ENCODE peak calls at places on chromosome 12, in nine cellular contexts. Z is H9; T is heart right ventricle; H is kidney; J is CD4-positive, alpha-beta memory T cell; I is lung; C is tibial artery; N is uterus; F is trophoblast cell. U is an unnamed sample.

GRCh38 chr12:119328111-119328510 is 6.4 kb upstream of the CCDC60 start:
- DNase-seq in Z (peak; percentile 82), T (peak; percentile 8), H (no peak), J (no peak), I (no peak), C (no peak), N (no peak), F (peak; percentile 2), U (peak; percentile 61)

GRCh38 chr12:100926669-100927248 is 132.2 kb downstream of the ANO4 start:
- DNase-seq in Z (peak; percentile 90), T (no peak), H (no peak), J (no peak), I (no peak), C (no peak), N (no peak), F (no peak), U (no peak)

GRCh38 chr12:102551186-102551585 is 70.8 kb upstream of the IGF1 start:
- DNase-seq in Z (no peak), T (no peak), H (no peak), J (no peak), I (no peak), C (no peak), N (no peak), F (no peak), U (no peak)

GRCh38 chr12:47770086-47770726 is 2.8 kb upstream of the SLC48A1 start:
- DNase-seq in Z (no peak), T (no peak), H (no peak), J (no peak), I (no peak), C (no peak), N (no peak), F (no peak), U (no peak)

GRCh38 chr12:2651061-2651965 is 143.5 kb upstream of the FKBP4 start:
- DNase-seq in Z (peak; percentile 38), T (no peak), H (peak; percentile 67), J (no peak), I (no peak), C (no peak), N (no peak), F (no peak), U (no peak)

GRCh38 chr12:630656-631632 is 32.3 kb downstream of the NINJ2 start:
- DNase-seq in Z (peak; percentile 78), T (peak; percentile 76), H (peak; percentile 94), J (no peak), I (peak; percentile 85), C (peak; percentile 82), N (peak; percentile 38), F (peak; percentile 31), U (peak; percentile 88)

GRCh38 chr12:80195143-80195726 is 95.9 kb downstream of the OTOGL start:
- DNase-seq in Z (peak; percentile 46), T (no peak), H (no peak), J (no peak), I (no peak), C (no peak), N (no peak), F (peak; percentile 8), U (no peak)

GRCh38 chr12:96107236-96107635 is 71.8 kb upstream of the LTA4H start:
- DNase-seq in Z (no peak), T (peak; percentile 28), H (no peak), J (no peak), I (no peak), C (no peak), N (no peak), F (no peak), U (no peak)

GRCh38 chr12:114662512-114663177 is 21.3 kb downstream of the TBX3 start:
- DNase-seq in Z (peak; percentile 78), T (peak; percentile 72), H (peak; percentile 85), J (peak; percentile 46), I (peak; percentile 74), C (peak; percentile 77), N (peak; percentile 84), F (peak; percentile 48), U (peak; percentile 83)

GRCh38 chr12:120223458-120224303 is 22.8 kb upstream of the RPLP0 start:
- DNase-seq in Z (no peak), T (no peak), H (peak; percentile 58), J (no peak), I (no peak), C (no peak), N (no peak), F (no peak), U (no peak)

GRCh38 chr12:92445253-92446081 is 257.3 kb upstream of the PLEKHG7 start:
- DNase-seq in Z (no peak), T (no peak), H (no peak), J (no peak), I (no peak), C (no peak), N (no peak), F (no peak), U (no peak)

GRCh38 chr12:124109760-124110159 is 136.7 kb downstream of the ZNF664 start:
- DNase-seq in Z (peak; percentile 81), T (no peak), H (no peak), J (no peak), I (no peak), C (no peak), N (no peak), F (no peak), U (no peak)

GRCh38 chr12:91394903-91395302 is 212.3 kb upstream of the DCN start:
- DNase-seq in Z (no peak), T (no peak), H (no peak), J (no peak), I (no peak), C (no peak), N (no peak), F (no peak), U (no peak)

GRCh38 chr12:50053583-50053982 is 3.8 kb upstream of the ASIC1 start:
- DNase-seq in Z (no peak), T (no peak), H (no peak), J (no peak), I (no peak), C (no peak), N (no peak), F (no peak), U (no peak)

GRCh38 chr12:9869307-9870161 is at the start of gene CLEC2B:
- DNase-seq in Z (no peak), T (no peak), H (no peak), J (peak; percentile 59), I (no peak), C (no peak), N (no peak), F (no peak), U (no peak)

GRCh38 chr12:13431041-13431440 is 234.5 kb downstream of the EMP1 start:
- DNase-seq in Z (no peak), T (no peak), H (no peak), J (no peak), I (no peak), C (no peak), N (no peak), F (no peak), U (no peak)

GRCh38 chr12:74971201-74971600 is 238.4 kb downstream of the KCNC2 start:
- DNase-seq in Z (no peak), T (no peak), H (no peak), J (no peak), I (no peak), C (no peak), N (no peak), F (no peak), U (no peak)

GRCh38 chr12:34600592-34601462 is 578.5 kb downstream of the ALG10 start:
- DNase-seq in Z (no peak), T (no peak), H (peak; percentile 35), J (no peak), I (no peak), C (peak; percentile 52), N (peak; percentile 4), F (no peak), U (no peak)
- H3K9me3 ChIP-seq in Z (peaks cover 98% of the 10 kb centered on the region), T (no peaks in the 10 kb centered on the region), H (peaks cover 28% of the 10 kb centered on the region), J (no peaks in the 10 kb centered on the region), I (peaks cover 99% of the 10 kb centered on the region), C (peaks cover 2% of the 10 kb centered on the region), N (no peaks in the 10 kb centered on the region), F (peaks cover 97% of the 10 kb centered on the region), U (no peaks in the 10 kb centered on the region)

GRCh38 chr12:52245259-52245961 is 12.4 kb downstream of the KRT7 start:
- DNase-seq in Z (peak; percentile 46), T (no peak), H (no peak), J (no peak), I (no peak), C (peak; percentile 54), N (no peak), F (no peak), U (no peak)

GRCh38 chr12:52246720-52247621 is 13.9 kb downstream of the KRT7 start:
- DNase-seq in Z (no peak), T (no peak), H (no peak), J (no peak), I (no peak), C (peak; percentile 58), N (no peak), F (no peak), U (no peak)

GRCh38 chr12:52247622-52248540 is 14.8 kb downstream of the KRT7 start:
- DNase-seq in Z (peak; percentile 22), T (no peak), H (no peak), J (no peak), I (no peak), C (peak; percentile 64), N (no peak), F (no peak), U (no peak)

GRCh38 chr12:52244615-52244994 is 11.6 kb downstream of the KRT7 start:
- DNase-seq in Z (no peak), T (no peak), H (no peak), J (no peak), I (no peak), C (peak; percentile 31), N (no peak), F (no peak), U (no peak)

GRCh38 chr12:52245962-52246577 is 13.0 kb downstream of the KRT7 start:
- DNase-seq in Z (no peak), T (no peak), H (no peak), J (no peak), I (no peak), C (no peak), N (no peak), F (no peak), U (no peak)
- H3K27ac ChIP-seq in Z (no peak overlapping the region), T (no peak overlapping the region), H (peak overlapping the region; percentile 16), J (no peak overlapping the region), I (no peak overlapping the region), C (peak overlapping the region; percentile 73), N (no peak overlapping the region), F (no peak overlapping the region), U (no peak overlapping the region)

GRCh38 chr12:117427176-117427575 is 65.8 kb upstream of the NOS1 start:
- DNase-seq in Z (no peak), T (no peak), H (no peak), J (no peak), I (no peak), C (no peak), N (no peak), F (no peak), U (no peak)
- H3K4me1 ChIP-seq in Z (no peaks in the 10 kb centered on the region), T (no peaks in the 10 kb centered on the region), H (no peaks in the 10 kb centered on the region), J (no peaks in the 10 kb centered on the region), I (no peaks in the 10 kb centered on the region), C (no peaks in the 10 kb centered on the region), N (no peaks in the 10 kb centered on the region), F (no peaks in the 10 kb centered on the region), U (no peaks in the 10 kb centered on the region)

DNA sequence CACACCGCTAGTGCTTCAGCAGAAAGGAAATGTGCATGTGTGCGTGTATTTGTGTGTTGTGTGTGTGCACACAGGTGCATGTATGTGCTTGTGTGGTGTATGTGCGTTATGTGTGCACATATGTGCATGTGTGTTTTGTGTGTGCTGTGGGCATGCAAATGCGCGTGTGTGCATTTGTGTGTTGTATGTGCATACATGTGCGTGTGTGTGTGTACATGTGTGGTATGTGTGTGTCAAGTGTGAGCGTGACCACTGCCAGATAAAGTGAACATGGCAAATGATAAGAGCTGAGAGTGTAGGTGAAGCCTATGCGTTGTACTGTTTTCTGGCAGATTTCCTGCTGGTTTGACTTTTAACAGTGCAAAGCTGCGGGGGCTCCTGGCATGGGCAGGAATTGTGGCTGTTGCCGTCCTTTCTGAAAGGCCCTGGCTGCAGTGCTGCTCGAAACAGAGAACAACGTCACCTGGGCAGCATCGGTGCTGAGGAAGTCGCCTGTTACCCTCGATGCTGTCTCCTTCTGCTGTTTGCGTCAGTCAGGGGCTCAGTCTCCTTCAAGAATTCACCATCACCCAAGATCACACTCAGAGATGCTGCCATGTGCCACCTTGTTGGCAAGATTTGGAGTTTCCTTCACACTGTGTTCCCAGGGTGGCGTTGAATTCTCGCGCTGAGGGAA is 56.0 kb downstream of the ADGRD1 start:
- DNase-seq in Z (no peak), T (no peak), H (no peak), J (no peak), I (no peak), C (no peak), N (no peak), F (no peak), U (peak; percentile 46)
- H3K9me3 ChIP-seq in Z (no peaks in the 10 kb centered on the region), T (no peaks in the 10 kb centered on the region), H (no peaks in the 10 kb centered on the region), J (no peaks in the 10 kb centered on the region), I (no peaks in the 10 kb centered on the region), C (no peaks in the 10 kb centered on the region), N (no peaks in the 10 kb centered on the region), F (peaks cover 3% of the 10 kb centered on the region), U (no peaks in the 10 kb centered on the region)